ENCODE peak calls at places on chromosomes 1 and 21, in six cellular contexts. T is left ventricle myocardium inferior, D is K562, C is foreskin keratinocyte, X is heart right ventricle, M is colonic mucosa. Z is an unnamed sample.
A peak's percentile ranks its signal among the peaks of the same experiment; 100 is the strongest.

GRCh38 chr1:215132156-215132555 is 49.6 kb downstream of the KCNK2 start:
- DNase-seq in T (no peak), D (no peak), C (no peak), X (no peak), M (no peak), Z (no peak)

GRCh38 chr1:212520746-212521145 is 87.8 kb upstream of the ATF3 start:
- DNase-seq in T (no peak), D (no peak), C (no peak), X (no peak), M (peak; percentile 59), Z (no peak)

GRCh38 chr1:1290238-1290731 is 10.0 kb downstream of the SCNN1D start:
- DNase-seq in T (peak; percentile 51), D (peak; percentile 82), C (no peak), X (no peak), M (peak; percentile 86), Z (no peak)

GRCh38 chr1:47893412-47893811 is 103.8 kb downstream of the TRABD2B start:
- DNase-seq in T (no peak), D (no peak), C (no peak), X (no peak), M (no peak), Z (no peak)

GRCh38 chr21:42135386-42136040 is 64.4 kb downstream of the UMODL1 start:
- DNase-seq in T (no peak), D (no peak), C (no peak), X (peak; percentile 16), M (no peak), Z (no peak)

GRCh38 chr1:232306269-232306911 is 323.5 kb downstream of the SIPA1L2 start:
- DNase-seq in T (peak; percentile 42), D (no peak), C (no peak), X (peak; percentile 63), M (peak; percentile 53), Z (no peak)

GRCh38 chr1:193368302-193368701 is 181.9 kb upstream of the B3GALT2 start:
- DNase-seq in T (no peak), D (no peak), C (no peak), X (no peak), M (no peak), Z (no peak)

GRCh38 chr1:206696812-206697585 is 12.3 kb downstream of the MAPKAPK2 start:
- DNase-seq in T (no peak), D (no peak), C (no peak), X (peak; percentile 50), M (no peak), Z (no peak)

GRCh38 chr1:44273560-44274292 is 60.5 kb downstream of the DMAP1 start:
- DNase-seq in T (no peak), D (no peak), C (no peak), X (no peak), M (no peak), Z (no peak)

GRCh38 chr21:22536511-22536910 is 1538.3 kb downstream of the NCAM2 start:
- DNase-seq in T (no peak), D (no peak), C (peak; percentile 16), X (no peak), M (no peak), Z (peak; percentile 42)

GRCh38 chr21:37531402-37532042 is 164.9 kb downstream of the DYRK1A start:
- DNase-seq in T (peak; percentile 75), D (no peak), C (no peak), X (peak; percentile 62), M (no peak), Z (no peak)

GRCh38 chr1:88683516-88683847 is 591 bp upstream of the PKN2 start:
- DNase-seq in T (peak; percentile 34), D (peak; percentile 16), C (peak; percentile 48), X (peak; percentile 31), M (peak; percentile 65), Z (peak; percentile 42)

GRCh38 chr1:224872832-224873644 is 56.4 kb upstream of the DNAH14 start:
- DNase-seq in T (no peak), D (no peak), C (no peak), X (no peak), M (no peak), Z (no peak)

GRCh38 chr1:37434292-37434907 is 40.0 kb upstream of the ZC3H12A start:
- DNase-seq in T (peak; percentile 59), D (peak; percentile 90), C (no peak), X (peak; percentile 51), M (peak; percentile 64), Z (peak; percentile 78)

GRCh38 chr1:38037481-38037939 is 9.1 kb downstream of the POU3F1 start:
- DNase-seq in T (no peak), D (peak; percentile 60), C (no peak), X (no peak), M (no peak), Z (no peak)

GRCh38 chr1:57424231-57425027 is 569 bp upstream of the DAB1 start:
- DNase-seq in T (peak; percentile 29), D (peak; percentile 26), C (no peak), X (peak; percentile 27), M (no peak), Z (no peak)

GRCh38 chr1:57423135-57424131 is at the start of gene DAB1:
- DNase-seq in T (no peak), D (no peak), C (no peak), X (no peak), M (no peak), Z (no peak)

GRCh38 chr1:57421366-57421765 is 2.5 kb downstream of the DAB1 start:
- DNase-seq in T (no peak), D (no peak), C (no peak), X (no peak), M (no peak), Z (no peak)

GRCh38 chr1:57422271-57423134 is 1.4 kb downstream of the DAB1 start:
- DNase-seq in T (peak; percentile 20), D (no peak), C (no peak), X (no peak), M (no peak), Z (no peak)
- TF ChIP-seq CTCF in T (peak; percentile 12), D (no peak), C (peak; percentile 24), X (peak; percentile 24), M (no peak), Z (no peak)

GRCh38 chr21:45551816-45552695 is 9.8 kb upstream of the SLC19A1 start:
- DNase-seq in T (peak; percentile 13), D (no peak), C (no peak), X (no peak), M (no peak), Z (no peak)

GRCh38 chr21:45548711-45549491 is 6.7 kb upstream of the SLC19A1 start:
- DNase-seq in T (peak; percentile 2), D (no peak), C (no peak), X (no peak), M (no peak), Z (no peak)

GRCh38 chr21:45550552-45551210 is 8.4 kb upstream of the SLC19A1 start:
- DNase-seq in T (peak; percentile 32), D (no peak), C (no peak), X (no peak), M (no peak), Z (no peak)

GRCh38 chr21:45551316-45551715 is 9.1 kb upstream of the SLC19A1 start:
- DNase-seq in T (peak; percentile 9), D (no peak), C (no peak), X (no peak), M (no peak), Z (peak; percentile 65)

DNA sequence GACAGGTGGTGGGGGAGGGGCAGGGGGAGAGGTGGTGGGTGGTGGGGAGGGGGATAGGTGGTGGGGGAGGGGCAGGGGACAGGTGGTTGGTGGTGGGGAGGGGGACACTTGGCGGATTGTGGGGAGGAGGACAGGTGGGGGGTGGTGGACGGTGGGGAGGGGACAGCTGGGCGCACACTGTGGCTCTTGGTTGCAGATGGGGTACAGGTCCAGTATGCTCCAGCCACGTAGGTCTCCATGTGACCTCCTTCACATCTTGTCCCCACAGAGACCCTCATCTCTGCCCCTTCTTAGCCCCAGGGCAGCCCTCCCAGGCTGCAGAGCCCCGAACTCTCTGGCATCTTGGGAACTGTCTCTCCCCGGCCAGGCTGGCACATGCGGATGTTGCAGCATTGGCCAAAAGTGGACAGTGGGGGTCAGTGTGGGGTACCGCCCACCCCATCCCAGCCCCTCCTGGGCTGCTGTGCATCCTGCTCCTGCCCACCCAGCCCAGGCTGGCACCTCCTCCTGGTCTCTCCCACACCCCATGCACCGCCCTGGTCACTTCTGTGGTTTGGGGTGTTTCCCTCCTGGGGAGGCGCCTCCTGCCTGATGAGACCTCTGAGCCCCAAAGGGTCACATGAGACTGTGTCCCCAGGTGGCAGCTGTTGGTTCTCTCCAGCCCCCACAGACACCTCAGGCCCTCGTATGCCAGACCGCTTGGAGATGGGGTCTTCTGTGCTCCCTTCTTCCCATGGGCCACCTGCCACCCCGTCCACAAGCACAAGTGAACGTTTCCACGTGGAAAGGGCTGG is 7.6 kb upstream of the SLC19A1 start:
- DNase-seq in T (peak; percentile 17), D (no peak), C (no peak), X (no peak), M (no peak), Z (no peak)
- H3K27ac ChIP-seq in T (no peak overlapping the region), D (no peak overlapping the region), C (no peak overlapping the region), X (no peak overlapping the region), M (no peak overlapping the region), Z (no peak overlapping the region)

DNA sequence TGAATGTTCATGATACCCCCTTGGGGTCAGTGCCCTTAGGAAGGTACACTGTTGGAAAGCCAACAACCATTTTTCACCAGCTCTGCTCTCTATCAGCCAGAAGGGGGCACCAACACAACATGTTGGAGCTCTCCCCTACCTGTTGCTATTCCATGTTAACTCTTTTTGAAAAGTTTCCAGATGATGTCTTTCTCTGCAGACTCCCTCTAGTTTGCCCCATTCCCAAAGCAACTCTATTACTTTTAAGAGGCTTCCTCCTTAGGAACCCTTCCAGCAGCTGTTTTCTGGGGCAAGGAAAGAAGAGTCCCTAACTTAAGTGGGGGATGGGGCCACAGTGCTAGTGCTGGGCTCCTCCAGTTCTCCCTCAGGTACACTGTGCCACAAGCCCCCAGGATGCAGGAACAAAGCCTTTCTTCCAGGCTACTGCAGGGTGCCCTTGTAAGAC is 22.9 kb upstream of the NDC1 start:
- DNase-seq in T (no peak), D (peak; percentile 80), C (no peak), X (peak; percentile 28), M (peak; percentile 34), Z (peak; percentile 59)
- TF ChIP-seq CTCF in T (peak; percentile 78), D (peak; percentile 87), C (peak; percentile 87), X (peak; percentile 81), M (peak; percentile 75), Z (peak; percentile 73)

GRCh38 chr1:239811211-239811902 is 280.3 kb upstream of the FMN2 start:
- DNase-seq in T (no peak), D (no peak), C (no peak), X (no peak), M (no peak), Z (no peak)
- H3K27ac ChIP-seq in T (no peak overlapping the region), D (no peak overlapping the region), C (no peak overlapping the region), X (no peak overlapping the region), M (no peak overlapping the region), Z (no peak overlapping the region)

GRCh38 chr1:45569962-45570581 is 13.8 kb upstream of the NASP start:
- DNase-seq in T (peak; percentile 44), D (peak; percentile 67), C (no peak), X (peak; percentile 72), M (peak; percentile 77), Z (peak; percentile 70)

GRCh38 chr1:45568421-45568820 is 15.4 kb upstream of the NASP start:
- DNase-seq in T (no peak), D (no peak), C (no peak), X (no peak), M (no peak), Z (no peak)

GRCh38 chr1:45574105-45574626 is 9.7 kb upstream of the NASP start:
- DNase-seq in T (no peak), D (peak; percentile 44), C (no peak), X (no peak), M (no peak), Z (no peak)

GRCh38 chr1:45569571-45569961 is 14.3 kb upstream of the NASP start:
- DNase-seq in T (no peak), D (no peak), C (no peak), X (no peak), M (no peak), Z (no peak)

GRCh38 chr1:45573231-45573804 is 10.5 kb upstream of the NASP start:
- DNase-seq in T (no peak), D (no peak), C (no peak), X (no peak), M (no peak), Z (no peak)
- TF ChIP-seq CTCF in T (no peak), D (no peak), C (no peak), X (no peak), M (no peak), Z (no peak)

Z was measured in RWPE1.